ENCODE peak calls at places on chromosomes 3 and 15, in ten cellular contexts. One of them, this sample, is unnamed.
A peak's percentile ranks its signal among the peaks of the same experiment; 100 is the strongest.

GRCh38 chr15:36029606-36030005 is 483.6 kb upstream of the DPH6 start:
- DNase-seq in HFF-Myc: peak; percentile 14
- DNase-seq in cardiac muscle cell: peak; percentile 88
- DNase-seq in LoVo: no peak
- DNase-seq in activated CD8-positive, alpha-beta memory T cell treated with anti-CD3 and anti-CD28 coated beads for 24 hours: no peak
- DNase-seq in T-helper 1 cell: no peak
- DNase-seq in HCT116: no peak
- DNase-seq in stimulated activated CD4-positive, alpha-beta T cell treated with anti-CD3 and anti-CD28 coated beads, Interleukin-4, amount 100 ng/mL, for 4 hours: no peak
- DNase-seq in neural crest cell: no peak
- DNase-seq in EL: peak; percentile 87
- DNase-seq in this sample: no peak

GRCh38 chr3:189392969-189393368 is 221.2 kb downstream of the TPRG1 start:
- DNase-seq in HCT116: peak; percentile 80
- DNase-seq in T-helper 1 cell: no peak
- DNase-seq in cardiac muscle cell: no peak
- DNase-seq in LoVo: peak; percentile 96
- DNase-seq in EL: peak; percentile 33
- DNase-seq in stimulated activated CD4-positive, alpha-beta T cell treated with anti-CD3 and anti-CD28 coated beads, Interleukin-4, amount 100 ng/mL, for 4 hours: no peak
- DNase-seq in activated CD8-positive, alpha-beta memory T cell treated with anti-CD3 and anti-CD28 coated beads for 24 hours: no peak
- DNase-seq in HFF-Myc: no peak
- DNase-seq in neural crest cell: no peak
- DNase-seq in this sample: no peak

GRCh38 chr3:184523825-184524615 is 37.6 kb upstream of the EPHB3 start:
- DNase-seq in neural crest cell: no peak
- DNase-seq in T-helper 1 cell: no peak
- DNase-seq in EL: peak; percentile 73
- DNase-seq in activated CD8-positive, alpha-beta memory T cell treated with anti-CD3 and anti-CD28 coated beads for 24 hours: no peak
- DNase-seq in stimulated activated CD4-positive, alpha-beta T cell treated with anti-CD3 and anti-CD28 coated beads, Interleukin-4, amount 100 ng/mL, for 4 hours: no peak
- DNase-seq in HCT116: peak; percentile 68
- DNase-seq in cardiac muscle cell: peak; percentile 55
- DNase-seq in HFF-Myc: peak; percentile 69
- DNase-seq in LoVo: peak; percentile 62
- DNase-seq in this sample: no peak

GRCh38 chr3:189289251-189289650 is 117.5 kb downstream of the TPRG1 start:
- DNase-seq in EL: no peak
- DNase-seq in HFF-Myc: no peak
- DNase-seq in HCT116: no peak
- DNase-seq in stimulated activated CD4-positive, alpha-beta T cell treated with anti-CD3 and anti-CD28 coated beads, Interleukin-4, amount 100 ng/mL, for 4 hours: no peak
- DNase-seq in cardiac muscle cell: no peak
- DNase-seq in activated CD8-positive, alpha-beta memory T cell treated with anti-CD3 and anti-CD28 coated beads for 24 hours: no peak
- DNase-seq in neural crest cell: no peak
- DNase-seq in LoVo: no peak
- DNase-seq in T-helper 1 cell: no peak
- DNase-seq in this sample: no peak

GRCh38 chr15:41966414-41966812 is 5.9 kb downstream of the EHD4 start:
- DNase-seq in HFF-Myc: no peak
- DNase-seq in HCT116: no peak
- DNase-seq in cardiac muscle cell: no peak
- DNase-seq in EL: no peak
- DNase-seq in neural crest cell: no peak
- DNase-seq in T-helper 1 cell: no peak
- DNase-seq in activated CD8-positive, alpha-beta memory T cell treated with anti-CD3 and anti-CD28 coated beads for 24 hours: peak; percentile 32
- DNase-seq in stimulated activated CD4-positive, alpha-beta T cell treated with anti-CD3 and anti-CD28 coated beads, Interleukin-4, amount 100 ng/mL, for 4 hours: no peak
- DNase-seq in LoVo: no peak
- DNase-seq in this sample: no peak

GRCh38 chr3:149313542-149313941 is 19.9 kb downstream of the TM4SF18 start:
- DNase-seq in T-helper 1 cell: no peak
- DNase-seq in activated CD8-positive, alpha-beta memory T cell treated with anti-CD3 and anti-CD28 coated beads for 24 hours: no peak
- DNase-seq in HFF-Myc: no peak
- DNase-seq in cardiac muscle cell: no peak
- DNase-seq in neural crest cell: no peak
- DNase-seq in LoVo: no peak
- DNase-seq in EL: no peak
- DNase-seq in stimulated activated CD4-positive, alpha-beta T cell treated with anti-CD3 and anti-CD28 coated beads, Interleukin-4, amount 100 ng/mL, for 4 hours: no peak
- DNase-seq in HCT116: no peak
- DNase-seq in this sample: no peak

GRCh38 chr3:44721231-44722102 is 8.0 kb upstream of the ZNF501 start:
- DNase-seq in activated CD8-positive, alpha-beta memory T cell treated with anti-CD3 and anti-CD28 coated beads for 24 hours: no peak
- DNase-seq in EL: peak; percentile 1
- DNase-seq in cardiac muscle cell: peak; percentile 12
- DNase-seq in neural crest cell: no peak
- DNase-seq in HCT116: no peak
- DNase-seq in T-helper 1 cell: no peak
- DNase-seq in LoVo: no peak
- DNase-seq in stimulated activated CD4-positive, alpha-beta T cell treated with anti-CD3 and anti-CD28 coated beads, Interleukin-4, amount 100 ng/mL, for 4 hours: no peak
- DNase-seq in HFF-Myc: no peak
- DNase-seq in this sample: no peak

GRCh38 chr3:143605661-143605950 is 242.7 kb downstream of the SLC9A9 start:
- DNase-seq in cardiac muscle cell: no peak
- DNase-seq in EL: no peak
- DNase-seq in HCT116: no peak
- DNase-seq in neural crest cell: no peak
- DNase-seq in T-helper 1 cell: no peak
- DNase-seq in activated CD8-positive, alpha-beta memory T cell treated with anti-CD3 and anti-CD28 coated beads for 24 hours: no peak
- DNase-seq in LoVo: no peak
- DNase-seq in stimulated activated CD4-positive, alpha-beta T cell treated with anti-CD3 and anti-CD28 coated beads, Interleukin-4, amount 100 ng/mL, for 4 hours: no peak
- DNase-seq in HFF-Myc: no peak
- DNase-seq in this sample: no peak

GRCh38 chr15:40155270-40155910 is 5.5 kb upstream of the BUB1B start:
- DNase-seq in LoVo: peak; percentile 76
- DNase-seq in HCT116: no peak
- DNase-seq in EL: no peak
- DNase-seq in stimulated activated CD4-positive, alpha-beta T cell treated with anti-CD3 and anti-CD28 coated beads, Interleukin-4, amount 100 ng/mL, for 4 hours: no peak
- DNase-seq in activated CD8-positive, alpha-beta memory T cell treated with anti-CD3 and anti-CD28 coated beads for 24 hours: no peak
- DNase-seq in HFF-Myc: no peak
- DNase-seq in neural crest cell: no peak
- DNase-seq in T-helper 1 cell: no peak
- DNase-seq in cardiac muscle cell: no peak
- DNase-seq in this sample: no peak

GRCh38 chr15:89199734-89200133 is 21.6 kb downstream of the RLBP1 start:
- DNase-seq in EL: no peak
- DNase-seq in HCT116: no peak
- DNase-seq in stimulated activated CD4-positive, alpha-beta T cell treated with anti-CD3 and anti-CD28 coated beads, Interleukin-4, amount 100 ng/mL, for 4 hours: no peak
- DNase-seq in T-helper 1 cell: no peak
- DNase-seq in activated CD8-positive, alpha-beta memory T cell treated with anti-CD3 and anti-CD28 coated beads for 24 hours: no peak
- DNase-seq in cardiac muscle cell: no peak
- DNase-seq in HFF-Myc: no peak
- DNase-seq in LoVo: no peak
- DNase-seq in neural crest cell: no peak
- DNase-seq in this sample: no peak

GRCh38 chr15:57025264-57025939 is 107.0 kb downstream of the TCF12 start:
- DNase-seq in LoVo: no peak
- DNase-seq in cardiac muscle cell: peak; percentile 64
- DNase-seq in HFF-Myc: no peak
- DNase-seq in stimulated activated CD4-positive, alpha-beta T cell treated with anti-CD3 and anti-CD28 coated beads, Interleukin-4, amount 100 ng/mL, for 4 hours: no peak
- DNase-seq in EL: peak; percentile 25
- DNase-seq in HCT116: no peak
- DNase-seq in activated CD8-positive, alpha-beta memory T cell treated with anti-CD3 and anti-CD28 coated beads for 24 hours: no peak
- DNase-seq in neural crest cell: no peak
- DNase-seq in T-helper 1 cell: no peak
- DNase-seq in this sample: no peak

GRCh38 chr3:147702499-147702898 is 293.3 kb downstream of the ZIC1 start:
- DNase-seq in activated CD8-positive, alpha-beta memory T cell treated with anti-CD3 and anti-CD28 coated beads for 24 hours: no peak
- DNase-seq in stimulated activated CD4-positive, alpha-beta T cell treated with anti-CD3 and anti-CD28 coated beads, Interleukin-4, amount 100 ng/mL, for 4 hours: no peak
- DNase-seq in cardiac muscle cell: peak; percentile 10
- DNase-seq in EL: no peak
- DNase-seq in neural crest cell: no peak
- DNase-seq in HCT116: no peak
- DNase-seq in T-helper 1 cell: no peak
- DNase-seq in LoVo: no peak
- DNase-seq in HFF-Myc: no peak
- DNase-seq in this sample: no peak

GRCh38 chr15:55683366-55683765 is 59.6 kb downstream of the PRTG start:
- DNase-seq in T-helper 1 cell: no peak
- DNase-seq in cardiac muscle cell: peak; percentile 75
- DNase-seq in neural crest cell: no peak
- DNase-seq in EL: peak; percentile 27
- DNase-seq in LoVo: no peak
- DNase-seq in HFF-Myc: no peak
- DNase-seq in activated CD8-positive, alpha-beta memory T cell treated with anti-CD3 and anti-CD28 coated beads for 24 hours: no peak
- DNase-seq in HCT116: no peak
- DNase-seq in stimulated activated CD4-positive, alpha-beta T cell treated with anti-CD3 and anti-CD28 coated beads, Interleukin-4, amount 100 ng/mL, for 4 hours: no peak
- DNase-seq in this sample: no peak

This sample was measured in CD8-positive, alpha-beta T cell.